ENCODE peak calls at places on chromosomes 13 and 19, in eight cellular contexts. I, R, C, D, S, K, U and O are unnamed samples.

GRCh38 chr13:51523082-51523518 is 61.2 kb upstream of the WDFY2 start:
- DNase-seq in I (peak; percentile 88), R (no peak), C (no peak), D (peak; percentile 81), S (peak; percentile 66), K (peak; percentile 23), U (no peak), O (peak; percentile 21)

GRCh38 chr19:5131866-5132561 is 163.1 kb downstream of the KDM4B start:
- DNase-seq in I (no peak), R (peak; percentile 75), C (no peak), D (no peak), S (no peak), K (peak; percentile 91), U (peak; percentile 57), O (peak; percentile 68)

GRCh38 chr13:80586356-80586755 is 245.4 kb upstream of the SPRY2 start:
- DNase-seq in I (peak; percentile 55), R (no peak), C (no peak), D (peak; percentile 54), S (no peak), K (no peak), U (no peak), O (no peak)

GRCh38 chr13:21668665-21669599 is 1.9 kb upstream of the FGF9 start:
- DNase-seq in I (peak; percentile 24), R (peak; percentile 88), C (peak; percentile 61), D (peak; percentile 38), S (no peak), K (no peak), U (peak; percentile 34), O (no peak)

GRCh38 chr19:719636-720377 is 11.1 kb downstream of the PALM start:
- DNase-seq in I (no peak), R (peak; percentile 82), C (no peak), D (no peak), S (peak; percentile 54), K (no peak), U (peak; percentile 89), O (peak; percentile 60)

GRCh38 chr19:42601811-42602443 is 7.2 kb upstream of the CEACAM8 start:
- DNase-seq in I (peak; percentile 25), R (no peak), C (no peak), D (peak; percentile 47), S (no peak), K (no peak), U (no peak), O (no peak)

GRCh38 chr13:26280295-26280694 is 26.4 kb downstream of the CDK8 start:
- DNase-seq in I (peak; percentile 47), R (no peak), C (no peak), D (peak; percentile 9), S (no peak), K (no peak), U (no peak), O (no peak)

GRCh38 chr13:83546476-83546875 is 335.8 kb downstream of the SLITRK1 start:
- DNase-seq in I (no peak), R (no peak), C (no peak), D (peak; percentile 5), S (no peak), K (no peak), U (no peak), O (no peak)

GRCh38 chr19:35336166-35336955 is 7.4 kb downstream of the CD22 start:
- DNase-seq in I (no peak), R (no peak), C (no peak), D (no peak), S (no peak), K (no peak), U (no peak), O (no peak)

GRCh38 chr13:97359181-97360057 is 74.5 kb upstream of the RAP2A start:
- DNase-seq in I (peak; percentile 85), R (peak; percentile 82), C (no peak), D (peak; percentile 87), S (peak; percentile 60), K (peak; percentile 34), U (peak; percentile 71), O (peak; percentile 72)

GRCh38 chr19:53906211-53907192 is 2.6 kb upstream of the CACNG7 start:
- DNase-seq in I (peak; percentile 10), R (peak; percentile 71), C (peak; percentile 77), D (peak; percentile 37), S (peak; percentile 59), K (no peak), U (no peak), O (peak; percentile 50)

GRCh38 chr19:54518844-54519243 is 16.2 kb downstream of the LAIR2 start:
- DNase-seq in I (no peak), R (no peak), C (no peak), D (peak; percentile 0), S (no peak), K (no peak), U (no peak), O (no peak)

GRCh38 chr19:46537136-46538097 is 41.8 kb upstream of the PNMA8B start:
- DNase-seq in I (peak; percentile 48), R (peak; percentile 58), C (peak; percentile 80), D (peak; percentile 62), S (peak; percentile 69), K (peak; percentile 40), U (no peak), O (peak; percentile 54)

GRCh38 chr19:51398096-51398704 is 7.8 kb upstream of the C19orf84 start:
- DNase-seq in I (peak; percentile 45), R (no peak), C (no peak), D (peak; percentile 39), S (no peak), K (no peak), U (no peak), O (no peak)

GRCh38 chr13:33373624-33374023 is 88.1 kb upstream of the STARD13 start:
- DNase-seq in I (no peak), R (no peak), C (no peak), D (no peak), S (no peak), K (no peak), U (no peak), O (no peak)

GRCh38 chr13:41970022-41970421 is 9.1 kb upstream of the VWA8 start:
- DNase-seq in I (no peak), R (no peak), C (no peak), D (no peak), S (no peak), K (no peak), U (no peak), O (no peak)

GRCh38 chr19:51422053-51422448 is 4.6 kb upstream of the SIGLEC10 start:
- DNase-seq in I (peak; percentile 60), R (peak; percentile 85), C (peak; percentile 93), D (peak; percentile 78), S (peak; percentile 84), K (peak; percentile 71), U (no peak), O (peak; percentile 94)

GRCh38 chr19:49056101-49056901 is 1.2 kb downstream of the CGB7 start:
- DNase-seq in I (peak; percentile 21), R (peak; percentile 78), C (peak; percentile 71), D (peak; percentile 47), S (peak; percentile 68), K (peak; percentile 48), U (peak; percentile 64), O (peak; percentile 71)

GRCh38 chr19:47792616-47793015 is 11.7 kb downstream of the TPRX1 start:
- DNase-seq in I (no peak), R (no peak), C (no peak), D (no peak), S (no peak), K (no peak), U (no peak), O (no peak)

GRCh38 chr19:56309511-56310185 is 5.0 kb downstream of the ZSCAN5A start:
- DNase-seq in I (peak; percentile 41), R (peak; percentile 56), C (peak; percentile 74), D (peak; percentile 58), S (peak; percentile 64), K (peak; percentile 24), U (peak; percentile 3), O (peak; percentile 50)

GRCh38 chr19:6639439-6639838 is 30.5 kb downstream of the TNFSF14 start:
- DNase-seq in I (peak; percentile 44), R (no peak), C (no peak), D (no peak), S (no peak), K (no peak), U (no peak), O (no peak)

GRCh38 chr13:110306960-110307696 is at the start of the genes COL4A1 and COL4A2:
- DNase-seq in I (peak; percentile 62), R (peak; percentile 89), C (peak; percentile 90), D (peak; percentile 83), S (no peak), K (peak; percentile 70), U (peak; percentile 71), O (peak; percentile 68)

GRCh38 chr13:111610077-111610476 is 289.6 kb downstream of the TEX29 start:
- DNase-seq in I (no peak), R (no peak), C (no peak), D (no peak), S (no peak), K (no peak), U (no peak), O (no peak)